ENCODE peak calls at places on chromosomes 1 and 21, in four cellular contexts. O is A549, R is body of pancreas, I is adrenal gland. U is an unnamed sample.

GRCh38 chr1:47568763-47569162 is 130.9 kb downstream of the FOXD2 start:
- DNase-seq in O (no peak), I (no peak), R (no peak), U (peak)

GRCh38 chr1:59393211-59394180 is 96.6 kb downstream of the FGGY start:
- DNase-seq in R (peak), O (no peak), I (peak), U (peak)

GRCh38 chr1:1021010-1021845 is 1.3 kb downstream of the AGRN start:
- DNase-seq in I (no peak), R (peak), O (peak), U (peak)

GRCh38 chr1:155206891-155207577 is 663 bp downstream of the THBS3 start:
- DNase-seq in O (peak), R (peak), I (peak), U (peak)

GRCh38 chr1:212162635-212163034 is 122.6 kb upstream of the PPP2R5A start:
- DNase-seq in R (peak), I (peak), O (no peak), U (peak)

GRCh38 chr1:26923711-26924110 is 2.2 kb downstream of the NUDC start:
- DNase-seq in I (no peak), R (no peak), O (no peak), U (no peak)

GRCh38 chr1:16248603-16249534 is 11.9 kb upstream of the CPLANE2 start:
- DNase-seq in O (no peak), I (peak), R (peak), U (peak)

GRCh38 chr1:232033285-232033684 is 406.7 kb downstream of the DISC1 start:
- DNase-seq in O (no peak), R (no peak), I (no peak), U (no peak)

GRCh38 chr1:14443164-14443787 is 155.2 kb upstream of the KAZN start:
- DNase-seq in O (no peak), I (no peak), R (no peak), U (peak)

GRCh38 chr1:169750041-169750440 is 16.2 kb upstream of the SELE start:
- DNase-seq in O (no peak), R (no peak), I (no peak), U (no peak)

GRCh38 chr1:101237229-101237837 is 514 bp downstream of the S1PR1 start:
- DNase-seq in I (no peak), R (no peak), O (no peak), U (peak)

GRCh38 chr1:229848762-229849677 is 218.0 kb upstream of the GALNT2 start:
- DNase-seq in R (no peak), O (peak), I (no peak), U (peak)

GRCh38 chr21:16709866-16710550 is 802.8 kb upstream of the CXADR start:
- DNase-seq in O (no peak), I (peak), R (no peak), U (peak)

GRCh38 chr21:41952568-41953248 is 1.1 kb downstream of the C2CD2 start:
- DNase-seq in I (no peak), O (no peak), R (no peak), U (peak)

GRCh38 chr1:206856674-206857464 is 8.6 kb upstream of the IL20 start:
- DNase-seq in O (peak), I (no peak), R (no peak), U (no peak)

GRCh38 chr1:160830321-160831153 is 32.1 kb downstream of the CD244 start:
- DNase-seq in O (peak), R (peak), I (peak), U (peak)

GRCh38 chr1:179187043-179187442 is 42.4 kb downstream of the ABL2 start:
- DNase-seq in O (no peak), I (no peak), R (no peak), U (peak)

GRCh38 chr21:41684381-41685245 is 82.2 kb downstream of the RIPK4 start:
- DNase-seq in I (no peak), O (peak), R (peak), U (peak)

GRCh38 chr21:45945066-45945867 is 36.3 kb upstream of the COL6A1 start:
- DNase-seq in I (no peak), O (no peak), R (no peak), U (no peak)

GRCh38 chr1:161390559-161390858 is 22.8 kb upstream of the CFAP126 start:
- DNase-seq in R (no peak), I (no peak), O (no peak), U (peak)

GRCh38 chr1:36208978-36209708 is 15.1 kb upstream of the THRAP3 start:
- DNase-seq in R (no peak), O (no peak), I (no peak), U (peak)

GRCh38 chr1:56094168-56094567 is 485.2 kb downstream of the PLPP3 start:
- DNase-seq in O (no peak), R (no peak), I (no peak), U (peak)

GRCh38 chr1:235004276-235004675 is 124.4 kb downstream of the TOMM20 start:
- DNase-seq in I (no peak), R (no peak), O (no peak), U (no peak)
- H3K4me3 ChIP-seq in I (no peak), R (no peak), O (no peak), U (no peak)

GRCh38 chr1:40382110-40382464 is 8.6 kb downstream of the SMAP2 start:
- DNase-seq in O (no peak), R (no peak), I (no peak), U (no peak)
- H3K4me3 ChIP-seq in O (no peak), R (no peak), I (no peak), U (no peak)

GRCh38 chr21:26842300-26842699 is 2.9 kb downstream of the ADAMTS1 start:
- DNase-seq in O (no peak), I (no peak), R (no peak), U (peak)
- H3K4me3 ChIP-seq in O (no peak), I (peak), R (no peak), U (peak)

DNA sequence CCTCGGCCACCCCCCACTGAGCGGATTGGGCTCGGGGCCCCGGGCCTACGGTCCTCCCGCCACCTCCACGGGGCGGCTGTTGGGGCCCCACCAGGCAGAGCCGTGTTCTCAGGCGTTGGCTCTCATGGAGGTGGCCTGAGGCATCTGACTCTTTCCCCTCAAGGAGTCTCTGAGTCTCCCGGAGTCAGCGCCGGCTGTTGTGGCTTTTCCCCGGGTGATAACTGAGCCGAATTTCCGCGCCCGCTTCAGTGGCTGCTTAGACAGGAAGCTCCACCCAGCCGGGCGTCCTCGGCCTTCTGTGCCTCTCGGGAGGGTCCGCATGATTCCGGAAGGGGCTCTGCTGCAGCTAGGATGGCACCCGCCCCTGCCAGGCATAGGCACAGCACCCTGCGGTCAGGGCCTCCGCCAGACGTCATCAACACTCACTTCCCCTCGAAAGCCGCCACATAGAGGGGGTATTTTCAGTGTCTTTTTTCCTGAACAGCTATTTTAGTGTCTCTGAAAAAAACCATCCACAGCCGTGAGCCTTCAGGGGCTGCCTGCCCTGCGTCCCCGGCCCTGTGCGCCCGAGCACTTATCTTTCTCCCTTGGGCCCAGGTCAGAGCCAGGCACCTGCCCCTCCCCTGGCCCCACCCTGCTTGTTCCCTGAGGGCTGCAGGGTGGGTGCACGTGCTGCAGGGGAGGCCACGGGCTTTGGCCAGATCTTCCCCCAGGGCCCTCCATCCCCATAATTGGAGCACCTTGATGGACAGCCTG is 72.9 kb downstream of the SKI start:
- DNase-seq in O (no peak), I (no peak), R (peak), U (no peak)
- H3K4me3 ChIP-seq in O (no peak), I (no peak), R (no peak), U (no peak)

DNA sequence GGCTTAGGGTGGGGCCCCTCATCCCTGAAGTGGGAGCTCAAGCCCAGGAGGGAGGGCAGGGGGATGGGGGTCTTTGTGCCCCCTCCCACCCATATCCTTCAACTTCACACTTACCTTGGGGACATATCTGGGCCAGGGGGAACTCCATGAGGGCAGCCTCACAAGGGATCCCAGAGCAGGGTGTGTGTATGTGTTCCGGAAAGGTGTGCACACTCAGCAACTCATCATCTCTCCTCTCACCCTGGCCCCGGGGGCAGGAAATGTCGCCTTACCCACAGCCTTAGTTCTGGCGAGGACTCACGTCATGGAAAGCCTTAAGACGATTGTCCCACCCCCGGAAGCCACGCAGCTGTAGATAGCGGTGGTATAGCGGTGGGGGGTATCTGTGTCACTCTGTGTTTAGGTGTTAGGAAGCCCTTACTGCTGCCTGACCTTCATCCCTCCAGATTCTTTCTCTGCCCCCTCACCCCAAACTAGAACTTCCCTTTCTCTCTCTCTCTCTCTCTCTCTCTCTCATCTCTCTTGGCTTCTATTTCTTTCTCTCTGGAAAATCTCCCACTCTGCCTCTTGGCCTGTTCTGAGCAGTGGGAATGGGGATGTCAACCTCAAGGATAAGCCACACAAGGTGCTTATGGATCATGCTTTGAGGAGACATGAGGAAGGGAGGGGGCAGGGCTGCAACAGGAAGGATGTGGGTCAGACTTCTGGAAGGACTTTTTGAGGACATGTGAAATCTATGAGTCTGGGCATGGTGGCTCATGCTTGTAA is at the start of gene SH2D2A:
- DNase-seq in O (no peak), R (peak), I (no peak), U (peak)
- H3K4me3 ChIP-seq in O (no peak), R (no peak), I (no peak), U (no peak)

GRCh38 chr1:235650341-235651169 is 971 bp upstream of the GNG4 start:
- DNase-seq in O (peak), I (no peak), R (peak), U (no peak)

GRCh38 chr1:235649722-235650163 is at the start of gene GNG4:
- DNase-seq in R (no peak), I (peak), O (peak), U (no peak)

GRCh38 chr1:235646463-235646862 is 3.1 kb downstream of the GNG4 start:
- DNase-seq in R (no peak), I (no peak), O (no peak), U (no peak)

GRCh38 chr1:235648954-235649721 is 446 bp downstream of the GNG4 start:
- DNase-seq in O (peak), I (peak), R (peak), U (peak)

GRCh38 chr1:235648407-235648907 is 1.1 kb downstream of the GNG4 start:
- DNase-seq in R (peak), O (no peak), I (peak), U (no peak)
- H3K4me3 ChIP-seq in R (no peak), O (peak), I (no peak), U (no peak)

U was measured in AG10803.